ENCODE peak calls at places on chromosomes 6 and 20, in five cellular contexts. C is IMR-90, D is H1, I is mesenchymal stem cell, K is H9. W is an unnamed sample.

GRCh38 chr20:57335392-57335791 is 5.8 kb downstream of the SPO11 start:
- DNase-seq in K (no peak), C (no peak), I (no peak), D (no peak), W (no peak)

GRCh38 chr6:157217894-157218370 is 105.4 kb downstream of the TMEM242 start:
- DNase-seq in I (no peak), C (no peak), K (no peak), D (no peak), W (no peak)

GRCh38 chr6:73713426-73714147 is 17.6 kb downstream of the CD109 start:
- DNase-seq in C (no peak), D (no peak), K (no peak), I (peak), W (no peak)

GRCh38 chr6:106637718-106638341 is 8.5 kb downstream of the QRSL1 start:
- DNase-seq in C (no peak), I (no peak), K (no peak), D (no peak), W (no peak)

GRCh38 chr6:28597924-28598323 is 72.2 kb downstream of the GPX5 start:
- DNase-seq in D (no peak), K (no peak), C (no peak), I (peak), W (no peak)

GRCh38 chr6:108873251-108873650 is 25.0 kb downstream of the ARMC2 start:
- DNase-seq in K (no peak), I (no peak), D (no peak), C (no peak), W (no peak)

GRCh38 chr6:1713016-1713600 is 103.4 kb downstream of the FOXC1 start:
- DNase-seq in I (no peak), K (no peak), C (no peak), D (no peak), W (no peak)

GRCh38 chr6:136775081-136775480 is 17.2 kb downstream of the MAP3K5 start:
- DNase-seq in I (no peak), C (no peak), K (no peak), D (no peak), W (no peak)

GRCh38 chr20:9038791-9039190 is 30.1 kb upstream of the PLCB4 start:
- DNase-seq in I (peak), C (peak), K (no peak), D (no peak), W (no peak)

GRCh38 chr6:37174515-37175331 is 4.8 kb downstream of the PIM1 start:
- DNase-seq in C (no peak), I (no peak), K (no peak), D (no peak), W (no peak)

GRCh38 chr20:32285621-32286334 is 8.3 kb downstream of the KIF3B start:
- DNase-seq in C (peak), D (no peak), I (peak), K (no peak), W (no peak)

GRCh38 chr6:75735491-75736186 is 13.4 kb upstream of the MYO6 start:
- DNase-seq in K (no peak), I (peak), C (peak), D (no peak), W (no peak)

GRCh38 chr6:125789576-125790402 is 971 bp upstream of the NCOA7 start:
- DNase-seq in K (peak), D (no peak), C (peak), I (peak), W (peak)

GRCh38 chr6:155163616-155164015 is 100.2 kb upstream of the CLDN20 start:
- DNase-seq in K (no peak), C (no peak), I (no peak), D (no peak), W (no peak)

GRCh38 chr6:96156425-96156824 is 140.7 kb downstream of the FUT9 start:
- DNase-seq in C (no peak), D (no peak), K (no peak), I (peak), W (no peak)

GRCh38 chr6:113620372-113620771 is 236.8 kb upstream of the MARCKS start:
- DNase-seq in D (no peak), C (no peak), K (no peak), I (no peak), W (no peak)

GRCh38 chr6:144721232-144721631 is 436.1 kb downstream of the UTRN start:
- DNase-seq in I (no peak), C (no peak), D (no peak), K (no peak), W (no peak)

GRCh38 chr6:138622967-138623366 is 123.7 kb upstream of the NHSL1 start:
- DNase-seq in K (no peak), D (no peak), C (no peak), I (no peak), W (no peak)

GRCh38 chr6:168479421-168479820 is 38.4 kb downstream of the SMOC2 start:
- DNase-seq in K (no peak), I (no peak), D (no peak), C (no peak), W (no peak)

GRCh38 chr6:41958022-41958856 is 16.6 kb upstream of the CCND3 start:
- DNase-seq in K (no peak), I (no peak), D (no peak), C (no peak), W (no peak)

DNA sequence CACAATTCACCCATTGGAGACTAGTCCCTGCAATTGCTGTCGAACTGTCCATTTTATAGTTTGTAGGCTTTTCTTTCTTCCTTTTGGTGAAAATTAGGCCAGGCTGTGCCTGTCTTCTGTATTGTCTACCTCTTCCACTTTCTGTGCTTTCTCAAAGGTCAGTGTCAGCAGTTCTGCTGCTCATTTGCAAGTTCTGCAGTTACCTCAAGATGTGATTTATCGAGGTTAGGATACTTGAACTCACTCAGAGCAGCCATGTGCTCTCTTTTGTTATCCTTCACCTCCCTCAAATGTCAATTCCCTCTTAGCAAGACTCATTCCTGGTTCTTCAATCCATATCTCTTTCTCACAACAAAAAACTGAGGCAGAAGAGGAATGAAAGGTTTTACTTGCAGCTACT is 179.1 kb downstream of the SLC35F1 start:
- DNase-seq in K (no peak), D (no peak), C (no peak), I (no peak), W (no peak)
- H3K9ac ChIP-seq in K (no peak), D (no peak), C (no peak), I (no peak), W (no peak)

DNA sequence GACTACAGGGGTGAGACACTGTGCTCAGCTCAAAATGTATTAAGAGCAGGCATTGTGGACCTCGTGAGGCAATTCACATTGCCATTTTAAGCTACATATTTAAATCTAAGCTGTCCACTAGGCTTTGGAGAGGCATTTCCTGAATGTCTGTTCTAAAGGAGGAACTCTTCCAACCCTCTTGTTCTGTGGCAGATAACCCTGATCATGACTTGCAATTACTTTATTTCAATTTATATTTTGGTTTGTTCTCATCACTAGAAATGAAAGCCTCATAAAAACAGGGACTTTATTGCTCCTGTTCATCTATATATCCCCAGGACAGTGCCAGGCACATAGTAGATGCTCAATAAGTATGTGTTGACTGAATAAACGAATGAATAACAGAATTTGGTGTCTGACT is 84.0 kb upstream of the SALL4 start:
- DNase-seq in I (no peak), C (no peak), K (no peak), D (no peak), W (no peak)
- H2BK15ac ChIP-seq in I (no peak), C (no peak), K (no peak), D (no peak), W (no peak)

DNA sequence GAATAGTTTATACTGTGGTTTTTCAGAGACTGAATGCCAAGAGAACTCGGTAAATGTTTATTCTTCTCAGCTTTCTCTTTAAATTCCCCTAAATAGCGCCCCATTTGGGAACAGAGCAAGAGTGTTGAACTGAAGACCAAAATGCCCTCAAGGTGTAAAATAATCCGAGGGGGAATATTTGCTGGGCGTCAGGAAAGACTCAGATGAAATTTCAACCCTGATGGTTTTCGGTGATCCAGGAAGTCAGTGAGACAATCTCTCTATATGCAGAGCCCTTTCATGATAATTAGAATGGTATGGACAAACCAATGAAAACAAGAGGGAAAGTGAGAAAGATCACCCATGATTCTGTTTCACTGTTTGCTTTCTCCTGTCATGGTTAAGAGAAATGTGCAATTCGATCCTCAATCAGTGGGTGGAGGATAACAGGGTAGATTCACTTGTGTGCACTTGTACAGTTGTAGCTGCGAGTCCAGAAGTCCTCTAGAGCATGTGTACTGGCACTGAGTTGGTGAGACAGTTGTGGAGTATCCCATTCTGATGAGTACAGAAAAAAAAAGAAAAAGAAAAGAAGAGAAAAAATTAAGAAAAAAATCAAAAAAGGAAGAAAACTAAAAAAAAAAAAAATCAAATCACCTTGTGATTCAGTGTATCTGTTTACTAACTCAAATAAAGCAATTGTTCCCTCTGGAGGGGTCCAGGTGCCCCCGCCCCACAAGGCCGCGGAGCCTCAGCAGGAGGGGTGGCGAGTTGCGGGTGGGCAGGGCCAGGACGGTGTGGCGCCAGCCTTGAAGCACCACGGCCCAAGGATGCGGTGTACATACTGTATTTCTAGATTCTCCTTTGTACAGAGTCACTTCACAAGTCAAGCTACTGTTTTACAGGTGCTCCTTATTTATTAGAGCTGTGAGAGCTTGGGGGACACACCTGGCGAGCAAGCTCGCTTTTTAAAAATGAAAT is 164.9 kb downstream of the SCML4 start:
- DNase-seq in I (peak), D (no peak), C (peak), K (no peak), W (no peak)
- H2AFZ ChIP-seq in I (no peak), D (no peak), C (no peak), K (no peak), W (no peak)

GRCh38 chr6:3193102-3193837 is 34.2 kb downstream of the TUBB2B start:
- DNase-seq in I (no peak), C (no peak), D (no peak), K (peak), W (no peak)

GRCh38 chr6:3194535-3195376 is 32.7 kb downstream of the TUBB2B start:
- DNase-seq in C (peak), D (no peak), I (peak), K (peak), W (peak)

GRCh38 chr6:3196770-3197169 is 30.7 kb downstream of the TUBB2B start:
- DNase-seq in D (no peak), C (no peak), I (no peak), K (no peak), W (no peak)

GRCh38 chr6:3195695-3196497 is 31.6 kb downstream of the TUBB2B start:
- DNase-seq in C (no peak), I (no peak), K (peak), D (no peak), W (no peak)

DNA sequence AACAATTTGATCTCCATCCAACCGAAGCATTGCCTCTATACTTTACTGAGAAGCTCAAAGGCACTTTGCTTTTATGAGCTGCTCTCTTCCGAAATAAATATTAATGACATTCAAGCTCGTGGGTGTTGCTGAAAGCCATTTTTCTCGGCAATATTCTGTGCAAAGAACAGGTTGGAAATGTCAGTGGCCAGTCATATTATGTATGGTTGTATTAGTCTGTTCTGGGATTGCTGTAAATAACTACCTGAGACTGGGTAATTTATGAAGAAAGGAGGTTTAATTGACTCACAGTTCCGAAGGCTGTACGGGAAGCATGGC is 32.1 kb downstream of the TUBB2B start:
- DNase-seq in D (no peak), K (no peak), C (no peak), I (no peak), W (no peak)
- H3K9ac ChIP-seq in D (no peak), K (no peak), C (no peak), I (no peak), W (no peak)